ENCODE peak calls at places on chromosomes 5 and 9, in eight cellular contexts. K is activated naive CD8-positive, alpha-beta T cell treated with anti-CD3 and anti-CD28 coated beads for 36 hours; I is AG08396; M is RKO; S is activated CD4-positive, alpha-beta T cell treated with anti-CD3 and anti-CD28 coated beads for 48 hours; A is GDM1; Z is nephron progenitor cell; H is stromal cell of bone marrow. G is an unnamed sample.

GRCh38 chr5:125746936-125747335 is 676.3 kb upstream of the GRAMD2B start:
- DNase-seq in M (no peak), Z (no peak), I (no peak), H (no peak), K (no peak), A (no peak), S (no peak), G (no peak)

GRCh38 chr5:113678924-113679575 is 165.6 kb downstream of the YTHDC2 start:
- DNase-seq in I (peak; percentile 43), S (peak; percentile 43), H (peak; percentile 13), K (peak; percentile 15), M (peak; percentile 40), Z (peak; percentile 57), A (peak; percentile 0), G (no peak)

GRCh38 chr5:14212838-14213237 is 69.7 kb downstream of the TRIO start:
- DNase-seq in Z (no peak), K (no peak), I (no peak), A (no peak), M (no peak), H (no peak), S (no peak), G (no peak)

GRCh38 chr5:44048268-44048984 is 340.8 kb downstream of the FGF10 start:
- DNase-seq in K (no peak), M (no peak), I (no peak), H (no peak), S (no peak), Z (no peak), A (no peak), G (no peak)

GRCh38 chr9:91465420-91465819 is 41.8 kb upstream of the NFIL3 start:
- DNase-seq in Z (no peak), I (no peak), M (peak; percentile 23), S (no peak), H (peak; percentile 49), K (no peak), A (no peak), G (peak; percentile 50)

GRCh38 chr5:132466453-132467291 is 23.9 kb downstream of the IRF1 start:
- DNase-seq in H (peak; percentile 76), I (no peak), A (peak; percentile 96), S (peak; percentile 79), K (peak; percentile 70), Z (no peak), M (no peak), G (no peak)

GRCh38 chr9:98755006-98755618 is 41.2 kb downstream of the ANKS6 start:
- DNase-seq in Z (no peak), K (no peak), S (no peak), M (no peak), H (no peak), A (no peak), I (no peak), G (no peak)

GRCh38 chr9:6925841-6926240 is 168.1 kb downstream of the KDM4C start:
- DNase-seq in Z (no peak), S (no peak), H (no peak), K (no peak), A (no peak), I (no peak), M (no peak), G (no peak)

GRCh38 chr5:16744164-16744880 is 127.5 kb upstream of the RETREG1 start:
- DNase-seq in Z (no peak), I (no peak), S (no peak), K (no peak), M (no peak), H (no peak), A (no peak), G (no peak)

GRCh38 chr9:101311759-101312420 is 72.9 kb downstream of the BAAT start:
- DNase-seq in H (peak; percentile 53), Z (peak; percentile 26), I (peak; percentile 27), K (peak; percentile 3), S (no peak), M (peak; percentile 91), A (peak; percentile 24), G (peak; percentile 52)

GRCh38 chr9:133184971-133185370 is 21.3 kb upstream of the GBGT1 start:
- DNase-seq in K (peak; percentile 57), I (peak; percentile 58), S (peak; percentile 62), A (peak; percentile 67), M (peak; percentile 90), H (peak; percentile 57), Z (peak; percentile 32), G (peak; percentile 19)

GRCh38 chr9:28050046-28050445 is 476.8 kb upstream of the C9orf72 start:
- DNase-seq in A (no peak), M (no peak), I (no peak), S (no peak), H (peak; percentile 18), K (no peak), Z (no peak), G (no peak)

GRCh38 chr9:135908334-135909204 is 1.2 kb upstream of the CAMSAP1 start:
- DNase-seq in H (no peak), Z (no peak), S (peak; percentile 35), I (no peak), A (no peak), K (peak; percentile 24), M (peak; percentile 95), G (no peak)

GRCh38 chr5:127563133-127563532 is 45.7 kb downstream of the PRRC1 start:
- DNase-seq in M (no peak), I (no peak), Z (no peak), H (no peak), A (no peak), S (no peak), K (no peak), G (no peak)

GRCh38 chr5:152185547-152186234 is 219.4 kb downstream of the NMUR2 start:
- DNase-seq in S (no peak), A (no peak), I (no peak), K (no peak), Z (no peak), H (no peak), M (no peak), G (no peak)

GRCh38 chr5:139636975-139637408 is 11.2 kb upstream of the CXXC5 start:
- DNase-seq in Z (no peak), A (no peak), M (peak; percentile 44), H (no peak), K (peak; percentile 49), S (peak; percentile 62), I (no peak), G (no peak)

GRCh38 chr9:108997112-108997511 is 16.2 kb downstream of the CTNNAL1 start:
- DNase-seq in Z (no peak), S (no peak), M (no peak), H (no peak), K (no peak), A (no peak), I (no peak), G (no peak)

GRCh38 chr9:36023260-36024048 is 13.3 kb upstream of the RECK start:
- DNase-seq in I (peak; percentile 62), Z (peak; percentile 71), K (peak; percentile 54), A (peak; percentile 32), H (peak; percentile 44), S (peak; percentile 76), M (peak; percentile 70), G (no peak)

GRCh38 chr9:133558191-133559126 is 24.0 kb downstream of the ADAMTSL2 start:
- DNase-seq in A (no peak), K (peak; percentile 23), H (peak; percentile 45), I (peak; percentile 91), Z (no peak), S (peak; percentile 65), M (peak; percentile 68), G (peak; percentile 10)

G was measured in AG04449.